ENCODE peak calls at places on chromosomes 5 and 9, in six cellular contexts. Z is T follicular helper cell; X is cardiac fibroblast; J is stimulated activated CD4-positive, alpha-beta T cell treated with anti-CD3 and anti-CD28 coated beads, Interleukin-1b, Interleukin-23, amount 100 ng/mL, for 1 hour; A is HuH-7.5; E is sciatic nerve. S is an unnamed sample.
A peak's percentile ranks its signal among the peaks of the same experiment; 100 is the strongest.

GRCh38 chr5:171310816-171311697 is 2.0 kb downstream of the TLX3 start:
- DNase-seq in Z (no peak), J (no peak), X (peak; percentile 32), A (no peak), E (no peak), S (peak; percentile 51)

GRCh38 chr9:121073038-121073437 is 1.7 kb upstream of the CNTRL start:
- DNase-seq in X (peak; percentile 94), Z (no peak), J (no peak), E (peak; percentile 75), A (no peak), S (peak; percentile 85)

GRCh38 chr5:133405275-133406034 is 206.9 kb downstream of the FSTL4 start:
- DNase-seq in A (no peak), E (no peak), Z (no peak), X (no peak), J (no peak), S (no peak)

GRCh38 chr9:13967011-13967410 is 346.9 kb downstream of the NFIB start:
- DNase-seq in Z (no peak), X (no peak), J (no peak), A (no peak), E (no peak), S (no peak)

GRCh38 chr9:124473310-124473709 is 23.1 kb downstream of the ADGRD2 start:
- DNase-seq in Z (no peak), J (no peak), A (no peak), X (peak; percentile 5), E (no peak), S (no peak)

GRCh38 chr9:34382054-34382453 is 5.4 kb upstream of the MYORG start:
- DNase-seq in J (no peak), Z (no peak), A (no peak), X (no peak), E (no peak), S (no peak)

GRCh38 chr5:39197556-39197955 is 21.8 kb downstream of the FYB1 start:
- DNase-seq in Z (peak; percentile 61), A (no peak), J (no peak), X (no peak), E (no peak), S (no peak)

GRCh38 chr5:64854855-64855254 is 86.1 kb downstream of the CWC27 start:
- DNase-seq in A (no peak), J (no peak), E (no peak), X (no peak), Z (no peak), S (peak; percentile 24)

GRCh38 chr9:17531642-17532254 is 47.1 kb upstream of the SH3GL2 start:
- DNase-seq in J (no peak), A (no peak), X (peak; percentile 67), E (no peak), Z (no peak), S (peak; percentile 74)

GRCh38 chr5:174414315-174414710 is 310.1 kb upstream of the MSX2 start:
- DNase-seq in J (no peak), A (no peak), Z (no peak), E (no peak), X (no peak), S (no peak)

GRCh38 chr9:107784235-107784958 is 294.8 kb upstream of the KLF4 start:
- DNase-seq in X (peak; percentile 93), A (no peak), E (no peak), Z (no peak), J (no peak), S (peak; percentile 92)

GRCh38 chr5:62152394-62153123 is 153.4 kb upstream of the KIF2A start:
- DNase-seq in E (no peak), X (no peak), A (no peak), J (no peak), Z (no peak), S (no peak)

GRCh38 chr5:145028626-145029025 is 806.5 kb downstream of the PRELID2 start:
- DNase-seq in A (no peak), Z (no peak), J (no peak), X (no peak), E (no peak), S (no peak)

GRCh38 chr9:8845808-8846207 is 1046.2 kb upstream of the DMAC1 start:
- DNase-seq in J (no peak), A (no peak), X (no peak), Z (no peak), E (no peak), S (no peak)

GRCh38 chr9:112081918-112082729 is 93.0 kb downstream of the SUSD1 start:
- DNase-seq in Z (no peak), J (no peak), A (no peak), E (no peak), X (no peak), S (no peak)

GRCh38 chr9:70352356-70352755 is 62.1 kb downstream of the KLF9 start:
- DNase-seq in Z (no peak), X (peak; percentile 61), E (no peak), A (no peak), J (no peak), S (peak; percentile 64)

GRCh38 chr5:95822038-95822407 is 503 bp downstream of the GLRX start:
- DNase-seq in X (peak; percentile 73), A (no peak), Z (no peak), E (no peak), J (no peak), S (peak; percentile 84)

GRCh38 chr9:16869140-16869903 is 1.1 kb downstream of the BNC2 start:
- DNase-seq in E (no peak), Z (no peak), A (no peak), J (no peak), X (peak; percentile 51), S (no peak)

GRCh38 chr5:124156408-124157027 is 589.9 kb downstream of the ZNF608 start:
- DNase-seq in E (no peak), J (no peak), Z (no peak), X (peak; percentile 66), A (no peak), S (peak; percentile 27)

GRCh38 chr9:87685871-87686519 is 39.9 kb upstream of the CTSL start:
- DNase-seq in J (no peak), A (no peak), Z (no peak), X (no peak), E (no peak), S (peak; percentile 23)

GRCh38 chr5:155700333-155700732 is 626.6 kb upstream of the SGCD start:
- DNase-seq in Z (no peak), X (no peak), E (no peak), A (no peak), J (no peak), S (peak; percentile 59)

S was measured in GM23248.